ENCODE peak calls at places on chromosome 7, in four cellular contexts. U, Z, A and M are unnamed samples.

GRCh38 chr7:119572132-119572531 is 700.8 kb upstream of the KCND2 start:
- DNase-seq in U (no peak), Z (no peak), A (peak; percentile 37), M (no peak)

GRCh38 chr7:77199008-77199966 is at the start of gene FGL2:
- DNase-seq in U (peak; percentile 32), Z (peak; percentile 17), A (peak; percentile 86), M (peak; percentile 62)

GRCh38 chr7:157849341-157849596 is 512.5 kb downstream of the DNAJB6 start:
- DNase-seq in U (no peak), Z (no peak), A (no peak), M (no peak)

GRCh38 chr7:1045038-1045726 is 836 bp downstream of the GPR146 start:
- DNase-seq in U (no peak), Z (no peak), A (no peak), M (no peak)

GRCh38 chr7:130453051-130453450 is 12.2 kb upstream of the CEP41 start:
- DNase-seq in U (no peak), Z (no peak), A (no peak), M (no peak)

GRCh38 chr7:23308754-23309153 is 9.6 kb downstream of the MALSU1 start:
- DNase-seq in U (no peak), Z (no peak), A (no peak), M (no peak)

GRCh38 chr7:103037476-103037822 is 37.1 kb downstream of the FBXL13 start:
- DNase-seq in U (no peak), Z (no peak), A (no peak), M (no peak)

GRCh38 chr7:330554-331230 is 40.7 kb downstream of the FOXL3 start:
- DNase-seq in U (no peak), Z (no peak), A (peak; percentile 49), M (peak; percentile 39)

GRCh38 chr7:30183712-30184372 is 49.1 kb downstream of the MTURN start:
- DNase-seq in U (no peak), Z (no peak), A (no peak), M (no peak)

GRCh38 chr7:74606101-74606908 is 51.2 kb upstream of the GTF2I start:
- DNase-seq in U (peak; percentile 38), Z (no peak), A (peak; percentile 80), M (peak; percentile 52)

GRCh38 chr7:153432056-153432455 is 620.1 kb upstream of the DPP6 start:
- DNase-seq in U (no peak), Z (no peak), A (no peak), M (no peak)

GRCh38 chr7:80206763-80207162 is 72.1 kb downstream of the GNAI1 start:
- DNase-seq in U (no peak), Z (no peak), A (no peak), M (no peak)

GRCh38 chr7:30470783-30471182 is 7.8 kb downstream of the NOD1 start:
- DNase-seq in U (no peak), Z (no peak), A (no peak), M (no peak)

GRCh38 chr7:114879554-114879953 is 42.3 kb upstream of the MDFIC start:
- DNase-seq in U (no peak), Z (no peak), A (no peak), M (no peak)

GRCh38 chr7:158375034-158375433 is 212.6 kb downstream of the PTPRN2 start:
- DNase-seq in U (no peak), Z (no peak), A (no peak), M (no peak)

DNA sequence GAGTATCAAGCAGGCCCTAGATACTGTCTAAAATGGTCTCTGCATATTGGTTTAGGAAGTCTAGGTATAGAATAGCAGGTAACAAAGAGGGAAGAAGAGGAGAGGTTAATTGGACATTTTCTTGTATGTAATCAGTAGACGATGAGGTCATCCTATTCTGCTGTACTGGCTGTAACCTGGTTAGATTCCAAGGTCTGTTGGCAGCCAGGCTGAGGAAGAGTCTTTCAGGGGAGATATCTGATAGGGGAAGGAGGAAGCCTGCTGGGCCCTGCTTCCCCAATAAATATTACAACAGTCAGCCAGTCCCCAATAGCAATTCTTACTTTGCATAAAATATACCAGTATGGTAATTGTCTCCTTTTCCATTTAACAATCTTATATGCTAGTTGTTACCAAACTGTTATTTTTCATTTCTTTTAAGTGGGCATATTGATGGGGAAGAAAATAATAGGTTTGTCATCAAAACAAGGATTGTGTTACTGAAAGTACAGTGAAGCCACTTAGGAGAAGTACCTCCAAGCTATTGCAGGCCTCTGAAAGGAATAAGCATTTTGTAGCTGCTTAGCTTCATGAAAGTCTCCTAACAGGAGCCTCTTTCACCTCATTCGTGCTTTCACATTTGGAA is 186.4 kb downstream of the LRRC4 start:
- DNase-seq in U (no peak), Z (peak; percentile 26), A (no peak), M (peak; percentile 79)
- H3K27ac ChIP-seq in U (no peak overlapping the region), Z (no peak overlapping the region), A (no peak overlapping the region), M (no peak overlapping the region)

GRCh38 chr7:19463581-19463980 is 245.3 kb downstream of the POLR1F start:
- DNase-seq in U (no peak), Z (no peak), A (no peak), M (no peak)
- H3K9me3 ChIP-seq in U (no peaks in the 10 kb centered on the region), Z (no peaks in the 10 kb centered on the region), A (no peaks in the 10 kb centered on the region), M (no peaks in the 10 kb centered on the region)

DNA sequence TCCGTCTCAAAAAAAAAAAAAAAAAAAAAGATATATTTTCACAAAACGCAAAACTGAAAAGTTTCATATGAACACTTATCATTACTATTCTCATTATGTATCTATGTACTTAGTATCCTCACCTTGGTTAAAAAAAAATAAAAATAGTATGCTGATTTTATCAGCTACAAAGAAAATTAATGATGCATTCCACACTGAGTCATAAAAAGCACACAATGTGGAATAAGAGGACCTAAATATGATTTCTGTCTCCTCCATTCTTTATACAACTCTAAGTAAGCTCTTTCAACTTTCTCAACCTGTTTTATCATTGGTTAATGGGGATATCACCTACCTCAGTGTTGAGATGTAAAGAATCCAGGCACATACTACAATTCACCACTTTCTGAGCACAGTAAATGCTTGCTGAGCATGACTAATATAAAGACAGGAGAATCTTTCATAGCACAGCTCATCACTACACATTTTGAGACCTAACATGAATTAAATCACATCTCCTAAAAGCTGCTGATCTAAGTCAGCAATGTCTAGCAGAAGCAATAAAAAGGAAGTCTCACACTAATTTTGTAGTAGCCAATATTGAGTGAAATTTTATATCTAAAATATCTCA is 2.7 kb downstream of the SNX13 start:
- DNase-seq in U (no peak), Z (peak; percentile 26), A (no peak), M (no peak)
- H3K4me1 ChIP-seq in U (peaks cover 42% of the 10 kb centered on the region), Z (peaks cover 8% of the 10 kb centered on the region), A (peaks cover 9% of the 10 kb centered on the region), M (peaks cover 3% of the 10 kb centered on the region)

GRCh38 chr7:42016517-42016916 is 220.5 kb downstream of the GLI3 start:
- DNase-seq in U (no peak), Z (no peak), A (no peak), M (no peak)
- H3K27ac ChIP-seq in U (peak overlapping the region; percentile 84), Z (no peak overlapping the region), A (no peak overlapping the region), M (no peak overlapping the region)

DNA sequence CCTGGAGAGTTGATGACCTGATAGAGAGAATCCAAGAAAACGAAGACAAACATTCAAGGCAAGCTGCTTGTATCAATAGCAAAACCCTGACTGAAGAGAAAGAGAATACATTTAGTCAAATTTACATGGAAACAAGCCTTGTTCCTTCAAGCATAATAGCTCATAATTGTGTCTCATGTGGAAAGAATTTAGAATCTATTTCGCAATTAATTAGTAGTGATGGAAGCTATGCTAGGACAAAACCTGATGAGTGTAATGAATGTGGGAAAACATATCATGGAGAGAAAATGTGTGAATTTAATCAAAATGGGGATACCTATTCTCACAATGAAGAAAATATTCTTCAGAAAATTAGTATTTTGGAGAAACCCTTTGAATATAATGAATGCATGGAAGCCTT is 18.0 kb downstream of the RBAK start:
- DNase-seq in U (no peak), Z (no peak), A (no peak), M (no peak)
- H3K9me3 ChIP-seq in U (peaks cover 52% of the 10 kb centered on the region), Z (peaks cover 79% of the 10 kb centered on the region), A (peaks cover 62% of the 10 kb centered on the region), M (peaks cover 2% of the 10 kb centered on the region)

GRCh38 chr7:137990251-137990901 is 11.5 kb downstream of the CREB3L2 start:
- DNase-seq in U (no peak), Z (peak; percentile 96), A (no peak), M (no peak)
- H3K4me1 ChIP-seq in U (peaks cover 70% of the 10 kb centered on the region), Z (peaks cover 61% of the 10 kb centered on the region), A (peaks cover 30% of the 10 kb centered on the region), M (peaks cover 8% of the 10 kb centered on the region)

GRCh38 chr7:20270371-20270770 is 53.2 kb upstream of the MACC1 start:
- DNase-seq in U (no peak), Z (no peak), A (no peak), M (no peak)
- H3K27ac ChIP-seq in U (no peak overlapping the region), Z (no peak overlapping the region), A (no peak overlapping the region), M (no peak overlapping the region)

GRCh38 chr7:133009853-133010252 is 72.0 kb downstream of the CHCHD3 start:
- DNase-seq in U (no peak), Z (no peak), A (no peak), M (no peak)

GRCh38 chr7:133011746-133012145 is 70.1 kb downstream of the CHCHD3 start:
- DNase-seq in U (no peak), Z (no peak), A (no peak), M (no peak)

DNA sequence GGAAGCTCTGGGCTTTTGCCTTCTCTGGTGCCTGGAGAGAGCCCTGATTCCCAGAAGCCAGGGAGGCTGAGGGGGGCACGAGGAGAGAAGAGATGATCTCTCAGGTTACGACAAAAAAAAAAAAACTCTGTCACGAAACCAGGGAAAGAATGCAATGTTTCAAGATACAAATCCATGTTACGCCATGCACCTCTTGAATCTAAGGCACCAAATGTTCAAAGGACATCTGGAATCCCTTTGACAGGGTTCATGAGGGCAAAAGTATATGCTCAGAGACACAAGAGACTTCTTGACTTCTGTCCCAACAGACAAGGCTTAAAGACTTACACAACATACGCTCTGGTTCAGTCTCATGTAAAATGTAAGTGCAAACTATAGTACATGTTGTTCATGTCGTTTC is 72.5 kb downstream of the CHCHD3 start:
- DNase-seq in U (no peak), Z (no peak), A (no peak), M (no peak)
- H3K9me3 ChIP-seq in U (no peaks in the 10 kb centered on the region), Z (peaks cover 2% of the 10 kb centered on the region), A (no peaks in the 10 kb centered on the region), M (no peaks in the 10 kb centered on the region)

GRCh38 chr7:152030561-152030960 is 5.1 kb downstream of the GALNT11 start:
- DNase-seq in U (no peak), Z (no peak), A (no peak), M (no peak)
- H3K4me1 ChIP-seq in U (no peaks in the 10 kb centered on the region), Z (peaks cover 5% of the 10 kb centered on the region), A (peaks cover 6% of the 10 kb centered on the region), M (peaks cover 2% of the 10 kb centered on the region)